ENCODE peak calls at places on chromosomes 4 and X, in seven cellular contexts. One of them, this sample, is unnamed. For H3K27me3, the result is how much of the 10 kb centered on the place peaks cover.

GRCh38 chrX:2559124-2559523 is 58.3 kb upstream of the DHRSX start:
- DNase-seq in left ventricle myocardium inferior: no peak
- DNase-seq in IMR-90: no peak
- DNase-seq in CD8-positive, alpha-beta memory T cell: no peak
- DNase-seq in CD4-positive, alpha-beta T cell: no peak
- DNase-seq in fibroblast of lung: no peak
- DNase-seq in psoas muscle: no peak
- DNase-seq in this sample: no peak

GRCh38 chr4:182492456-182492855 is 249.3 kb downstream of the TENM3 start:
- DNase-seq in psoas muscle: no peak
- DNase-seq in left ventricle myocardium inferior: no peak
- DNase-seq in fibroblast of lung: peak
- DNase-seq in IMR-90: peak
- DNase-seq in CD8-positive, alpha-beta memory T cell: no peak
- DNase-seq in CD4-positive, alpha-beta T cell: no peak
- DNase-seq in this sample: no peak

GRCh38 chr4:10161840-10162239 is 45.2 kb upstream of the WDR1 start:
- DNase-seq in CD8-positive, alpha-beta memory T cell: peak
- DNase-seq in IMR-90: no peak
- DNase-seq in left ventricle myocardium inferior: no peak
- DNase-seq in psoas muscle: no peak
- DNase-seq in fibroblast of lung: no peak
- DNase-seq in CD4-positive, alpha-beta T cell: peak
- DNase-seq in this sample: no peak

GRCh38 chr4:26069218-26069617 is 155.2 kb downstream of the SMIM20 start:
- DNase-seq in fibroblast of lung: peak
- DNase-seq in CD8-positive, alpha-beta memory T cell: no peak
- DNase-seq in CD4-positive, alpha-beta T cell: no peak
- DNase-seq in IMR-90: peak
- DNase-seq in left ventricle myocardium inferior: no peak
- DNase-seq in psoas muscle: no peak
- DNase-seq in this sample: no peak

GRCh38 chr4:30473225-30473624 is 246.9 kb upstream of the PCDH7 start:
- DNase-seq in psoas muscle: no peak
- DNase-seq in CD8-positive, alpha-beta memory T cell: no peak
- DNase-seq in left ventricle myocardium inferior: no peak
- DNase-seq in fibroblast of lung: no peak
- DNase-seq in CD4-positive, alpha-beta T cell: no peak
- DNase-seq in IMR-90: no peak
- DNase-seq in this sample: no peak

GRCh38 chr4:141058739-141059507 is 74.3 kb downstream of the RNF150 start:
- DNase-seq in IMR-90: peak
- DNase-seq in psoas muscle: no peak
- DNase-seq in left ventricle myocardium inferior: no peak
- DNase-seq in CD4-positive, alpha-beta T cell: no peak
- DNase-seq in CD8-positive, alpha-beta memory T cell: no peak
- DNase-seq in fibroblast of lung: peak
- DNase-seq in this sample: no peak

GRCh38 chr4:106194801-106195200 is 121.2 kb downstream of the TBCK start:
- DNase-seq in CD8-positive, alpha-beta memory T cell: no peak
- DNase-seq in psoas muscle: no peak
- DNase-seq in CD4-positive, alpha-beta T cell: no peak
- DNase-seq in fibroblast of lung: peak
- DNase-seq in IMR-90: peak
- DNase-seq in left ventricle myocardium inferior: no peak
- DNase-seq in this sample: no peak

GRCh38 chr4:180028682-180029081 is 2214.5 kb upstream of the TENM3 start:
- DNase-seq in CD8-positive, alpha-beta memory T cell: no peak
- DNase-seq in psoas muscle: peak
- DNase-seq in left ventricle myocardium inferior: peak
- DNase-seq in IMR-90: peak
- DNase-seq in CD4-positive, alpha-beta T cell: no peak
- DNase-seq in fibroblast of lung: peak
- DNase-seq in this sample: no peak

GRCh38 chr4:145231906-145232700 is 51.7 kb upstream of the OTUD4 start:
- DNase-seq in left ventricle myocardium inferior: no peak
- DNase-seq in CD8-positive, alpha-beta memory T cell: no peak
- DNase-seq in fibroblast of lung: peak
- DNase-seq in CD4-positive, alpha-beta T cell: no peak
- DNase-seq in psoas muscle: no peak
- DNase-seq in IMR-90: peak
- DNase-seq in this sample: no peak

GRCh38 chrX:132413459-132413858 is 75.4 kb downstream of the MBNL3 start:
- DNase-seq in IMR-90: no peak
- DNase-seq in CD4-positive, alpha-beta T cell: no peak
- DNase-seq in fibroblast of lung: no peak
- DNase-seq in CD8-positive, alpha-beta memory T cell: no peak
- DNase-seq in psoas muscle: no peak
- DNase-seq in left ventricle myocardium inferior: no peak
- DNase-seq in this sample: no peak

GRCh38 chrX:132409780-132410556 is 78.9 kb downstream of the MBNL3 start:
- DNase-seq in psoas muscle: no peak
- DNase-seq in CD4-positive, alpha-beta T cell: no peak
- DNase-seq in left ventricle myocardium inferior: no peak
- DNase-seq in CD8-positive, alpha-beta memory T cell: no peak
- DNase-seq in IMR-90: no peak
- DNase-seq in fibroblast of lung: no peak
- DNase-seq in this sample: no peak

GRCh38 chrX:132414404-132414803 is 74.4 kb downstream of the MBNL3 start:
- DNase-seq in fibroblast of lung: no peak
- DNase-seq in IMR-90: no peak
- DNase-seq in psoas muscle: no peak
- DNase-seq in CD4-positive, alpha-beta T cell: no peak
- DNase-seq in CD8-positive, alpha-beta memory T cell: no peak
- DNase-seq in left ventricle myocardium inferior: no peak
- DNase-seq in this sample: no peak

GRCh38 chrX:132412208-132412607 is 76.6 kb downstream of the MBNL3 start:
- DNase-seq in CD4-positive, alpha-beta T cell: no peak
- DNase-seq in left ventricle myocardium inferior: no peak
- DNase-seq in CD8-positive, alpha-beta memory T cell: no peak
- DNase-seq in IMR-90: no peak
- DNase-seq in fibroblast of lung: no peak
- DNase-seq in psoas muscle: no peak
- DNase-seq in this sample: no peak

GRCh38 chrX:132411310-132411977 is 77.4 kb downstream of the MBNL3 start:
- DNase-seq in fibroblast of lung: no peak
- DNase-seq in psoas muscle: no peak
- DNase-seq in CD4-positive, alpha-beta T cell: no peak
- DNase-seq in IMR-90: no peak
- DNase-seq in CD8-positive, alpha-beta memory T cell: no peak
- DNase-seq in left ventricle myocardium inferior: no peak
- DNase-seq in this sample: no peak
- H3K27me3 ChIP-seq in fibroblast of lung: under half
- H3K27me3 ChIP-seq in psoas muscle: under half
- H3K27me3 ChIP-seq in CD4-positive, alpha-beta T cell: under half
- H3K27me3 ChIP-seq in IMR-90: under half
- H3K27me3 ChIP-seq in CD8-positive, alpha-beta memory T cell: under half
- H3K27me3 ChIP-seq in left ventricle myocardium inferior: under half
- H3K27me3 ChIP-seq in this sample: under half

DNA sequence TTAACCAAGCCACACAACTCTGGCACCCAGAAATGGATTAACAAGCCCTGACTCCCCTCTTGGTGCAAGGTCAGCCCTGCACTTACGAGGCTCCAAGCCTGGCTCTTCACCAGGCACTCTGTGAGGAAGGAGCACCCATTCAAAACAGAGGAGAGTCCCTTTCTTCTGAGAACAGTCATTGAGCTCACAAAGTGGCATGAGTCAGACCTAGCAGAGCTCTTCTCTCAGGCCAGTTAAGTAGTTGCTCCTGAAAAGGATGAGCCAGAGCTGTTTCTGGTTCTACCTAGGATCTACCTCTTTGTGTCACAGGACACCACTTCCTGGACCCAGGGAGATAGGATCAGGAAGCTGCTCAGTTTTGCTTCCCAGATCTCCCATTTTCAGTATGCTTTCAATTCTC is 48.2 kb downstream of the EVC2 start:
- DNase-seq in fibroblast of lung: no peak
- DNase-seq in IMR-90: peak
- DNase-seq in CD4-positive, alpha-beta T cell: no peak
- DNase-seq in left ventricle myocardium inferior: no peak
- DNase-seq in psoas muscle: no peak
- DNase-seq in CD8-positive, alpha-beta memory T cell: no peak
- DNase-seq in this sample: no peak
- H3K27me3 ChIP-seq in fibroblast of lung: under half
- H3K27me3 ChIP-seq in IMR-90: under half
- H3K27me3 ChIP-seq in CD4-positive, alpha-beta T cell: under half
- H3K27me3 ChIP-seq in left ventricle myocardium inferior: under half
- H3K27me3 ChIP-seq in psoas muscle: under half
- H3K27me3 ChIP-seq in CD8-positive, alpha-beta memory T cell: under half
- H3K27me3 ChIP-seq in this sample: under half

DNA sequence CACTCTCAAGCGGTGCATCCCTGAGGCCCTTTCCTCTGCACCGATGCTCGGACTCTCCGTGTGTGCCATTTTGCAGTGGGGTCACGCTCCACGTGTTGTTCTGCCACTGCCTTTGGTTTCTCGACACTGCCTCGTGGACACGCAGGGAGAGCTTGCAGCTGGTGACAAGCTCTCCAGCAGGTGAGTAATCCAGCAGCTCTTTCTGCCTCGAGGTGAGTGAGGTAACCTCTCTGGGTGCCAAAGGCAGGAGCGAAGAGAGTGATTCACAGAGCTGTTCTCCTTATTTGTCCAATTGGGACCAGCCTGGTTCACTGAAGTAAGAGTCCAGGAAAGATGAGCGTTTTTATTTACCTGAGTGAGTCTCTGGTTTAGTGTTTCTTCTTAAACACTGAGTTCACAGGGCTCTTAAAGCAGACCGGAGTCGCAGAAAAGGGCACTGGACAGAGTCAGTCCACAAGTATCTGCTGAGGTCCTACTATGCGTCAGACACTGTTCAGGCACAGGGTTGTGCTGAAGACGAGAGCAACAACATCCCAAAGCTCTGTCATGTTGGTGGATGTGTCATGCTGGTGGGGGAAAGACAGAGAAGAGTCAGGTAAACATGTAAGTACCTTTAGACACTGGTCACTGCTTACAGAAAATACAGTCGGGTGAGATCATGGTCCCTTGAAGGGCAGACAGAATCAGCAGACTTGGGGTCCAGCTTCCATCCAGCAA is 61.8 kb downstream of the FHDC1 start:
- DNase-seq in IMR-90: peak
- DNase-seq in CD4-positive, alpha-beta T cell: no peak
- DNase-seq in left ventricle myocardium inferior: no peak
- DNase-seq in CD8-positive, alpha-beta memory T cell: no peak
- DNase-seq in fibroblast of lung: no peak
- DNase-seq in psoas muscle: no peak
- DNase-seq in this sample: no peak
- H3K27me3 ChIP-seq in IMR-90: under half
- H3K27me3 ChIP-seq in CD4-positive, alpha-beta T cell: under half
- H3K27me3 ChIP-seq in left ventricle myocardium inferior: half or more
- H3K27me3 ChIP-seq in CD8-positive, alpha-beta memory T cell: under half
- H3K27me3 ChIP-seq in fibroblast of lung: under half
- H3K27me3 ChIP-seq in psoas muscle: under half
- H3K27me3 ChIP-seq in this sample: under half

DNA sequence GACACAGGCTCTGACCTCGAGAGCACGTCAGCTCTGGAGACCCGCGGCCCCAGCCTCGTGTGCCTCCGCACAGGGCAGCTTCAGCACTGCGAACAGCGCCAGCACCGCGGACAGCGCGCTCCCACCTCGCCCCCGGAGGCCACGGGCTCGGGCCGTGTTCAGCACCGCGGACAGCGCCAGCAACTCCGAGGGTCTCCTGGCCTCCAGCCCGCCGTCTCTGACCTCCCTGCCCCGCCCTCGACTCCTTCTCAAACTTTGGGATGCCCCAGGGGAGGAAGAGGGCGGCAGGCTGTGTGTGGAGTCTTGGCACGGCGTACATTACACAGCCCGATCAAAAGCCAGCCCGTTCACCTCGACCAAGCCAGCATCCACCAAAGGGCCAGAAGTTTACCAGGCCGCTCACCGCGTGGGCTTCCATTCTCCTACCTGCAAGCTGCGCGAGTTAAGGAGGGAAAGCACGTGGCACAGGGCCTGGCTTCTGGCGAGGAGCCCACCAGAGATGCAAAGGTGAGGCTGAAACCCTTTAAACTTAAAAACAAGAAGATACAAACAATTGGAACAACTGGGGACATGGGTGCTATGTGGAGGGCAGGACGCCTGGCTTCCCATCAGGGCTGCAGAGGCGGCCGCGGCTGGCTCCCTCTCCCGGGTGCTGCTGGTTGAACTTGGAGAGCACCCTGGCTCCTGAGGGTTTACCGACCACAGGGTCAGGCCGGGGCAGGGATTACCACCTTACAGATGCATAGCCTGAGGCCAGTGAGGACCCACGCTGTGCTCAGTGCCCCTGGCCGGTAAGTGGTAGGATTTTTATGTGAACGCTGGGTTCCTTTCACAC is 4.5 kb upstream of the NKX1-1 start:
- DNase-seq in CD4-positive, alpha-beta T cell: peak
- DNase-seq in CD8-positive, alpha-beta memory T cell: peak
- DNase-seq in fibroblast of lung: peak
- DNase-seq in IMR-90: peak
- DNase-seq in psoas muscle: peak
- DNase-seq in left ventricle myocardium inferior: peak
- DNase-seq in this sample: peak
- H3K27me3 ChIP-seq in CD4-positive, alpha-beta T cell: half or more
- H3K27me3 ChIP-seq in CD8-positive, alpha-beta memory T cell: under half
- H3K27me3 ChIP-seq in fibroblast of lung: under half
- H3K27me3 ChIP-seq in IMR-90: half or more
- H3K27me3 ChIP-seq in psoas muscle: half or more
- H3K27me3 ChIP-seq in left ventricle myocardium inferior: half or more
- H3K27me3 ChIP-seq in this sample: half or more